ENCODE peak calls at places on chromosomes 6 and 20, in nine cellular contexts. I, D, T, W, N, E, Y, A and K are unnamed samples.

GRCh38 chr6:34147906-34148701 is 2.2 kb upstream of the GRM4 start:
- DNase-seq in I (no peak), D (no peak), T (no peak), W (no peak), N (no peak), E (no peak), Y (no peak), A (peak; percentile 44), K (no peak)

GRCh38 chr6:166904101-166904746 is 52.1 kb downstream of the RNASET2 start:
- DNase-seq in I (peak; percentile 55), D (peak; percentile 27), T (no peak), W (no peak), N (no peak), E (no peak), Y (no peak), A (no peak), K (no peak)

GRCh38 chr6:169893624-169894023 is 142.2 kb downstream of the ERMARD start:
- DNase-seq in I (no peak), D (no peak), T (no peak), W (no peak), N (no peak), E (no peak), Y (no peak), A (no peak), K (no peak)

GRCh38 chr20:11902264-11902663 is 15.4 kb upstream of the BTBD3 start:
- DNase-seq in I (no peak), D (peak; percentile 85), T (no peak), W (peak; percentile 42), N (no peak), E (no peak), Y (no peak), A (no peak), K (no peak)

GRCh38 chr6:34834789-34835518 is 43.1 kb downstream of the BLTP3A start:
- DNase-seq in I (no peak), D (peak; percentile 30), T (no peak), W (peak; percentile 91), N (no peak), E (no peak), Y (no peak), A (no peak), K (no peak)

GRCh38 chr6:37988696-37989095 is 169.2 kb downstream of the ZFAND3 start:
- DNase-seq in I (no peak), D (peak; percentile 42), T (no peak), W (no peak), N (no peak), E (no peak), Y (no peak), A (no peak), K (no peak)

GRCh38 chr6:33619166-33619565 is 2.0 kb upstream of the ITPR3 start:
- DNase-seq in I (no peak), D (no peak), T (no peak), W (no peak), N (no peak), E (no peak), Y (no peak), A (no peak), K (no peak)

GRCh38 chr6:135922746-135923145 is 71.2 kb downstream of the PDE7B start:
- DNase-seq in I (no peak), D (peak; percentile 83), T (no peak), W (no peak), N (peak; percentile 22), E (peak; percentile 76), Y (no peak), A (no peak), K (no peak)

GRCh38 chr6:33716379-33716778 is 4.9 kb upstream of the UQCC2 start:
- DNase-seq in I (no peak), D (no peak), T (no peak), W (peak; percentile 68), N (no peak), E (no peak), Y (no peak), A (no peak), K (no peak)

GRCh38 chr6:56581561-56581960 is 61.1 kb downstream of the DST start:
- DNase-seq in I (no peak), D (no peak), T (no peak), W (no peak), N (no peak), E (no peak), Y (no peak), A (no peak), K (no peak)
- H3K9me3 ChIP-seq in I (no peaks in the 10 kb centered on the region), D (no peaks in the 10 kb centered on the region), T (no peaks in the 10 kb centered on the region), W (no peaks in the 10 kb centered on the region), N (no peaks in the 10 kb centered on the region), E (no peaks in the 10 kb centered on the region), Y (no peaks in the 10 kb centered on the region), A (no peaks in the 10 kb centered on the region), K (no peaks in the 10 kb centered on the region)

DNA sequence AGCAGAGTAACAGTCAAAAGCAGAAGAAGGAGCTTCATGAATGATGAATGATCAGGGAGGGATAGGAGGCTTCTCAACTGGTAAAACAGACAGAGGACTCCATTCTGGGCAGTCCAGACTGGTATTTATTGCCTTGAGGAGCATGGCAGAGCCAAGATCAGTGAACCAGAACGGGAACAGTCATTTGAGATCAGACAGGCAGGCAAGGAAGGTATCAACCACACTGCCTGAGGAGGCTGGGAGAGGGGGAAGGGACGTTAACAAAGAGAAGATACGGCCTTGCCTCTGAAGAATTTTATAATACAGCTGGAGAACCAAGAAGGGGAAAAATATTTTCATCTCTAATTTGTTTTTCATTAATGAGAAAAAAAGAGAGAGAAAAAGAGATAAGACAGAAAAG is at the start of gene DEFB121:
- DNase-seq in I (no peak), D (no peak), T (no peak), W (no peak), N (no peak), E (no peak), Y (no peak), A (no peak), K (no peak)
- H3K9me3 ChIP-seq in I (peaks cover 6% of the 10 kb centered on the region), D (no peaks in the 10 kb centered on the region), T (no peaks in the 10 kb centered on the region), W (no peaks in the 10 kb centered on the region), N (no peaks in the 10 kb centered on the region), E (no peaks in the 10 kb centered on the region), Y (no peaks in the 10 kb centered on the region), A (no peaks in the 10 kb centered on the region), K (no peaks in the 10 kb centered on the region)

GRCh38 chr20:60381643-60382400 is 423.6 kb downstream of the CDH26 start:
- DNase-seq in I (no peak), D (peak; percentile 6), T (no peak), W (no peak), N (no peak), E (no peak), Y (no peak), A (no peak), K (no peak)
- H3K9me3 ChIP-seq in I (no peaks in the 10 kb centered on the region), D (no peaks in the 10 kb centered on the region), T (no peaks in the 10 kb centered on the region), W (no peaks in the 10 kb centered on the region), N (peaks cover 7% of the 10 kb centered on the region), E (no peaks in the 10 kb centered on the region), Y (no peaks in the 10 kb centered on the region), A (no peaks in the 10 kb centered on the region), K (no peaks in the 10 kb centered on the region)

DNA sequence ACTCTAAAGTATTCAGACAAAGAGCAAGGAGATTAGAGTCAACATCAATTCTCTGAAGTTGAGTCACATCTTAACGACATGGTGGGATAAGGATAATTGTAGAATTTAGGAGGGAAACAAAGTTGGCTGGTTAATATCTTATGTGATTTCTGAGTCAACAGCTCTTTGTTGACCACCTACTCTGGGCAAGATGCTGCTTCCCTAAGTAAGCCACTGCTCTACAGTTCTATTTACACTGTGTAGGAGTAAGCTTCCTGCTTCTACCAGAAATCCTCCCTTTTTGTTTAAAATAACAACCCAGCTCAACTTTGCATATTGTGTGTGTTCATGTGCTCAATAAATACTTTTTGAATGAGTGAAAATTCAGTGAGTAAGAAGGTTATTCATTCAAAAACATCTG is 3.1 kb downstream of the HS3ST5 start:
- DNase-seq in I (no peak), D (peak; percentile 49), T (no peak), W (no peak), N (no peak), E (no peak), Y (no peak), A (no peak), K (no peak)
- H3K9me3 ChIP-seq in I (no peaks in the 10 kb centered on the region), D (no peaks in the 10 kb centered on the region), T (no peaks in the 10 kb centered on the region), W (no peaks in the 10 kb centered on the region), N (no peaks in the 10 kb centered on the region), E (no peaks in the 10 kb centered on the region), Y (no peaks in the 10 kb centered on the region), A (no peaks in the 10 kb centered on the region), K (no peaks in the 10 kb centered on the region)

GRCh38 chr20:46501337-46501942 is 11.9 kb downstream of the ZNF334 start:
- DNase-seq in I (no peak), D (no peak), T (no peak), W (peak; percentile 2), N (no peak), E (no peak), Y (no peak), A (no peak), K (no peak)

GRCh38 chr20:46505501-46505900 is 7.9 kb downstream of the ZNF334 start:
- DNase-seq in I (no peak), D (no peak), T (no peak), W (no peak), N (no peak), E (no peak), Y (no peak), A (no peak), K (no peak)

GRCh38 chr20:46507760-46508407 is 5.5 kb downstream of the ZNF334 start:
- DNase-seq in I (no peak), D (no peak), T (no peak), W (no peak), N (no peak), E (no peak), Y (no peak), A (no peak), K (no peak)

DNA sequence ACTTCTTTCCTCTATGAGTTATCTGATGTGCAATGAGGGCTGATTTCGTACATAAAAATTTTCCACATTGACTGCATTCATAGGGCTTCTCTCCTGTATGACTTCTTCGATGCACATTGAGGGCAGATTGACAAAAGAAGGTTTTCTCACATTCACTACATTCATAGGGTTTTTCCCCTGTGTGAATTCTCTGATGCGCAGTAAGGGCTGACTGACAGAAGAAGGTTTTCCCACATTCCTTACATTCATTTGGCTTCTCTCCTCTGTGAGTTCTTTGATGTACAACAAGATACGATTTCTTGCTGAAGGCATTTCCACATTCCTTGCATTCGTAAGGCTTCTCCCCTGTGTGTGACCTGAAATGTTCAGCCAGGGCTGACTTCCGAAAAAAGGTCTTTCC is 11.4 kb downstream of the ZNF334 start:
- DNase-seq in I (no peak), D (no peak), T (no peak), W (peak; percentile 20), N (no peak), E (no peak), Y (no peak), A (no peak), K (no peak)
- H3K9me3 ChIP-seq in I (peaks cover 72% of the 10 kb centered on the region), D (no peaks in the 10 kb centered on the region), T (peaks cover 17% of the 10 kb centered on the region), W (peaks cover 28% of the 10 kb centered on the region), N (peaks cover 24% of the 10 kb centered on the region), E (peaks cover 17% of the 10 kb centered on the region), Y (peaks cover 20% of the 10 kb centered on the region), A (peaks cover 30% of the 10 kb centered on the region), K (peaks cover 12% of the 10 kb centered on the region)

GRCh38 chr6:119337762-119338161 is 11.8 kb downstream of the MAN1A1 start:
- DNase-seq in I (no peak), D (no peak), T (no peak), W (no peak), N (no peak), E (no peak), Y (no peak), A (no peak), K (no peak)
- H3K9me3 ChIP-seq in I (no peaks in the 10 kb centered on the region), D (no peaks in the 10 kb centered on the region), T (no peaks in the 10 kb centered on the region), W (no peaks in the 10 kb centered on the region), N (no peaks in the 10 kb centered on the region), E (no peaks in the 10 kb centered on the region), Y (no peaks in the 10 kb centered on the region), A (no peaks in the 10 kb centered on the region), K (no peaks in the 10 kb centered on the region)